ENCODE peak calls at places on chromosome 1, in five cellular contexts. G is choroid plexus epithelial cell; Q is ACHN; S is stimulated activated CD8-positive, alpha-beta memory T cell treated with anti-CD3 and anti-CD28 coated beads, Interleukin-4, amount 100 ng/mL, for 48 hours; R is stimulated activated CD4-positive, alpha-beta T cell treated with anti-CD3 and anti-CD28 coated beads, Interleukin-1b, Interleukin-23, amount 100 ng/mL, for 24 hours. V is an unnamed sample.
A peak's percentile ranks its signal among the peaks of the same experiment; 100 is the strongest.

GRCh38 chr1:201756411-201756810 is 72.5 kb upstream of the IPO9 start:
- DNase-seq in G (peak; percentile 80), R (no peak), Q (peak; percentile 61), S (no peak), V (no peak)

GRCh38 chr1:40987439-40988276 is 8.2 kb downstream of the CTPS1 start:
- DNase-seq in Q (no peak), G (peak; percentile 72), R (no peak), S (no peak), V (no peak)

GRCh38 chr1:162142968-162143367 is 73.5 kb downstream of the NOS1AP start:
- DNase-seq in R (no peak), G (no peak), S (no peak), Q (no peak), V (no peak)

GRCh38 chr1:88673446-88673845 is 10.6 kb upstream of the PKN2 start:
- DNase-seq in G (no peak), S (no peak), Q (no peak), R (no peak), V (no peak)

GRCh38 chr1:244757091-244757939 is 78.1 kb upstream of the COX20 start:
- DNase-seq in R (no peak), Q (no peak), S (no peak), G (peak; percentile 42), V (no peak)

GRCh38 chr1:56324504-56324903 is 254.9 kb downstream of the PLPP3 start:
- DNase-seq in S (no peak), R (no peak), G (no peak), Q (no peak), V (no peak)

GRCh38 chr1:185974367-185974766 is 240.2 kb downstream of the HMCN1 start:
- DNase-seq in G (peak; percentile 12), R (no peak), S (no peak), Q (no peak), V (no peak)

GRCh38 chr1:201714542-201715276 is 114.2 kb upstream of the IPO9 start:
- DNase-seq in R (no peak), S (no peak), Q (peak; percentile 99), G (peak; percentile 99), V (peak; percentile 82)

GRCh38 chr1:57546931-57547330 is 123.1 kb upstream of the DAB1 start:
- DNase-seq in S (no peak), R (no peak), Q (no peak), G (no peak), V (no peak)

GRCh38 chr1:22702255-22702654 is 8.4 kb upstream of the EPHB2 start:
- DNase-seq in S (no peak), R (no peak), G (no peak), Q (no peak), V (peak; percentile 90)

GRCh38 chr1:245587435-245588105 is 432.8 kb downstream of the KIF26B start:
- DNase-seq in Q (no peak), S (no peak), R (no peak), G (no peak), V (no peak)

GRCh38 chr1:184559117-184559713 is 172.4 kb downstream of the C1orf21 start:
- DNase-seq in R (no peak), Q (no peak), G (no peak), S (no peak), V (no peak)

GRCh38 chr1:161962094-161962887 is 61.4 kb downstream of the OLFML2B start:
- DNase-seq in S (peak; percentile 56), Q (peak; percentile 91), R (peak; percentile 9), G (peak; percentile 93), V (peak; percentile 9)

GRCh38 chr1:29393451-29393826 is 157.1 kb downstream of the PTPRU start:
- DNase-seq in R (no peak), Q (no peak), G (no peak), S (no peak), V (no peak)

GRCh38 chr1:246961939-246962373 is 30.2 kb upstream of the AHCTF1 start:
- DNase-seq in Q (no peak), R (no peak), G (peak; percentile 75), S (no peak), V (no peak)

GRCh38 chr1:6473974-6474814 is 8.2 kb upstream of the TNFRSF25 start:
- DNase-seq in R (no peak), Q (no peak), G (no peak), S (no peak), V (peak; percentile 89)

GRCh38 chr1:1861339-1861730 is 29.6 kb downstream of the GNB1 start:
- DNase-seq in Q (no peak), R (no peak), S (no peak), G (no peak), V (no peak)

GRCh38 chr1:227947678-227948492 is at the start of gene WNT9A:
- DNase-seq in Q (peak; percentile 28), S (no peak), R (no peak), G (peak; percentile 34), V (peak; percentile 52)

GRCh38 chr1:168474322-168474721 is 69.5 kb downstream of the XCL2 start:
- DNase-seq in G (no peak), R (no peak), Q (no peak), S (no peak), V (no peak)

GRCh38 chr1:198179556-198179981 is 22.8 kb downstream of the NEK7 start:
- DNase-seq in S (no peak), R (no peak), G (peak; percentile 69), Q (no peak), V (peak; percentile 27)

GRCh38 chr1:71001627-71002026 is 46.0 kb downstream of the PTGER3 start:
- DNase-seq in R (no peak), S (no peak), Q (no peak), G (no peak), V (no peak)

GRCh38 chr1:26607191-26607590 is 77.6 kb downstream of the RPS6KA1 start:
- DNase-seq in Q (no peak), S (no peak), R (no peak), G (peak; percentile 21), V (no peak)

GRCh38 chr1:86787626-86788025 is 83.2 kb downstream of the SH3GLB1 start:
- DNase-seq in S (no peak), G (no peak), R (no peak), Q (no peak), V (no peak)

GRCh38 chr1:100404816-100405215 is 52.5 kb downstream of the CDC14A start:
- DNase-seq in S (no peak), Q (no peak), G (no peak), R (no peak), V (no peak)

GRCh38 chr1:16971330-16972209 is 8.8 kb downstream of the MFAP2 start:
- DNase-seq in S (no peak), G (no peak), Q (no peak), R (no peak), V (peak; percentile 34)

GRCh38 chr1:172746091-172746949 is 87.4 kb downstream of the FASLG start:
- DNase-seq in Q (peak; percentile 95), S (peak; percentile 35), R (no peak), G (peak; percentile 99), V (peak; percentile 89)

GRCh38 chr1:172885976-172886375 is 164.8 kb downstream of the TNFSF18 start:
- DNase-seq in G (no peak), Q (no peak), S (no peak), R (no peak), V (no peak)

GRCh38 chr1:30085814-30086770 is 637.3 kb downstream of the MATN1 start:
- DNase-seq in S (peak; percentile 75), Q (peak; percentile 48), G (peak; percentile 36), R (peak; percentile 7), V (no peak)

V was measured in SW480.